ENCODE peak calls at places on chromosomes 12 and 14, in eight cellular contexts. B, N, Z, F, K, D, A and Y are unnamed samples. For H3K9me3, the result is how much of the 10 kb centered on the place peaks cover.

GRCh38 chr12:51884676-51885229 is 3.1 kb upstream of the ANKRD33 start:
- DNase-seq in N (no peak), Z (no peak), A (no peak), D (peak), K (peak), B (no peak), F (peak), Y (no peak)

GRCh38 chr14:65958664-65959562 is 527.3 kb upstream of the CCDC196 start:
- DNase-seq in F (peak), N (peak), A (no peak), D (peak), B (peak), K (no peak), Z (no peak), Y (no peak)

GRCh38 chr14:104821971-104822608 is 21.2 kb downstream of the ZBTB42 start:
- DNase-seq in Z (no peak), N (no peak), A (no peak), B (no peak), D (no peak), F (no peak), K (peak), Y (no peak)

GRCh38 chr14:79337761-79338160 is 873.5 kb downstream of the DIO2 start:
- DNase-seq in N (no peak), D (peak), K (no peak), A (no peak), F (no peak), Z (no peak), B (no peak), Y (no peak)

GRCh38 chr12:115438314-115438713 is 754.3 kb upstream of the TBX3 start:
- DNase-seq in F (no peak), D (no peak), K (no peak), Z (no peak), A (no peak), B (no peak), N (no peak), Y (no peak)

GRCh38 chr14:64879635-64880381 is at the start of gene SPTB:
- DNase-seq in D (peak), A (peak), N (peak), Z (peak), K (peak), B (no peak), F (no peak), Y (no peak)

GRCh38 chr12:29316772-29317171 is 64.2 kb downstream of the ERGIC2 start:
- DNase-seq in N (no peak), A (no peak), D (peak), K (no peak), Z (peak), B (peak), F (peak), Y (peak)

GRCh38 chr14:56528927-56529326 is 50.7 kb upstream of the TMEM260 start:
- DNase-seq in Z (no peak), F (no peak), N (no peak), B (no peak), A (no peak), K (no peak), D (no peak), Y (no peak)

GRCh38 chr12:78229491-78230209 is 399.0 kb downstream of the NAV3 start:
- DNase-seq in F (peak), D (peak), K (peak), A (no peak), B (peak), Z (no peak), N (no peak), Y (no peak)

GRCh38 chr12:92065018-92065499 is 80.6 kb downstream of the BTG1 start:
- DNase-seq in N (no peak), F (peak), A (no peak), K (no peak), B (peak), D (peak), Z (no peak), Y (no peak)

GRCh38 chr12:131116437-131117117 is 162.9 kb downstream of the ADGRD1 start:
- DNase-seq in K (no peak), B (no peak), F (no peak), D (no peak), N (no peak), A (peak), Z (peak), Y (peak)

GRCh38 chr14:37170237-37170636 is 2.2 kb downstream of the SLC25A21 start:
- DNase-seq in D (no peak), Z (no peak), K (no peak), A (no peak), F (no peak), N (no peak), B (no peak), Y (no peak)

GRCh38 chr12:57781241-57781640 is 1.3 kb upstream of the TSFM start:
- DNase-seq in D (no peak), Z (no peak), N (peak), F (no peak), A (no peak), K (no peak), B (no peak), Y (no peak)

GRCh38 chr14:104494483-104494882 is 85.1 kb upstream of the C14orf180 start:
- DNase-seq in A (no peak), B (no peak), N (peak), D (no peak), F (no peak), K (no peak), Z (no peak), Y (no peak)

GRCh38 chr12:45191239-45191638 is 24.7 kb upstream of the ANO6 start:
- DNase-seq in B (peak), F (peak), K (no peak), Z (no peak), D (peak), A (no peak), N (no peak), Y (no peak)

GRCh38 chr14:24938593-24938992 is 111.4 kb downstream of the STXBP6 start:
- DNase-seq in D (peak), A (no peak), Z (no peak), N (no peak), F (peak), K (no peak), B (peak), Y (no peak)

GRCh38 chr12:77940011-77940423 is 109.3 kb downstream of the NAV3 start:
- DNase-seq in N (no peak), K (no peak), Z (no peak), A (no peak), F (peak), B (peak), D (peak), Y (no peak)

GRCh38 chr12:93773122-93773871 is 96.1 kb downstream of the CRADD start:
- DNase-seq in A (no peak), B (peak), F (peak), D (peak), N (peak), Z (no peak), K (no peak), Y (no peak)

GRCh38 chr14:53491256-53491905 is 338.3 kb upstream of the DDHD1 start:
- DNase-seq in Z (no peak), N (no peak), K (no peak), D (peak), B (peak), F (peak), A (no peak), Y (no peak)

GRCh38 chr14:79586401-79586800 is 624.9 kb downstream of the DIO2 start:
- DNase-seq in F (no peak), K (no peak), B (no peak), A (peak), Z (no peak), D (no peak), N (no peak), Y (no peak)

GRCh38 chr14:73829526-73830431 is 21.9 kb upstream of the PTGR2 start:
- DNase-seq in B (peak), F (peak), A (no peak), K (peak), Z (no peak), N (no peak), D (peak), Y (no peak)

GRCh38 chr12:93229494-93230310 is 148.0 kb upstream of the NUDT4 start:
- DNase-seq in A (no peak), D (peak), F (peak), Z (no peak), N (no peak), K (no peak), B (peak), Y (no peak)

GRCh38 chr12:79247494-79247893 is 382.9 kb downstream of the SYT1 start:
- DNase-seq in Z (no peak), D (no peak), K (no peak), A (no peak), F (no peak), B (no peak), N (no peak), Y (no peak)

GRCh38 chr14:38056270-38056669 is 151.4 kb upstream of the SSTR1 start:
- DNase-seq in Z (no peak), K (no peak), N (no peak), D (peak), B (no peak), F (no peak), A (no peak), Y (no peak)

GRCh38 chr14:32711103-32711680 is 227.5 kb upstream of the NPAS3 start:
- DNase-seq in A (no peak), B (peak), D (peak), Z (no peak), K (no peak), N (no peak), F (peak), Y (no peak)

GRCh38 chr14:91369628-91370445 is 47.8 kb downstream of the CCDC88C start:
- DNase-seq in F (no peak), N (no peak), Z (no peak), D (no peak), A (no peak), B (no peak), K (no peak), Y (no peak)

GRCh38 chr14:78697341-78697740 is 527.2 kb downstream of the NRXN3 start:
- DNase-seq in F (peak), B (peak), N (no peak), A (no peak), Z (no peak), D (peak), K (no peak), Y (no peak)

GRCh38 chr14:59355101-59355500 is 110.1 kb downstream of the GPR135 start:
- DNase-seq in K (no peak), N (no peak), A (no peak), B (no peak), D (no peak), F (no peak), Z (no peak), Y (no peak)

GRCh38 chr12:28349196-28349595 is 158.9 kb downstream of the CCDC91 start:
- DNase-seq in Z (no peak), N (no peak), B (no peak), A (no peak), D (peak), F (no peak), K (no peak), Y (no peak)

GRCh38 chr14:35499180-35499579 is 34.8 kb upstream of the INSM2 start:
- DNase-seq in Z (no peak), F (no peak), A (no peak), K (no peak), N (no peak), D (no peak), B (no peak), Y (no peak)

GRCh38 chr12:76032043-76032981 is 736 bp upstream of the PHLDA1 start:
- DNase-seq in K (peak), Z (no peak), D (peak), A (no peak), N (no peak), F (peak), B (peak), Y (peak)

GRCh38 chr12:67364228-67364627 is 95.1 kb downstream of the CAND1 start:
- DNase-seq in A (no peak), F (no peak), D (no peak), B (no peak), K (no peak), N (no peak), Z (no peak), Y (no peak)

GRCh38 chr14:54182419-54183040 is 214.3 kb upstream of the CDKN3 start:
- DNase-seq in D (peak), A (no peak), B (peak), Z (no peak), K (no peak), F (peak), N (no peak), Y (no peak)

GRCh38 chr12:66035289-66035961 is 95.1 kb downstream of the LLPH start:
- DNase-seq in B (peak), Z (no peak), K (no peak), N (no peak), F (peak), A (no peak), D (peak), Y (no peak)

GRCh38 chr14:61280526-61281185 is 482 bp downstream of the TMEM30B start:
- DNase-seq in D (peak), B (peak), K (peak), Z (peak), A (peak), N (peak), F (peak), Y (peak)

DNA sequence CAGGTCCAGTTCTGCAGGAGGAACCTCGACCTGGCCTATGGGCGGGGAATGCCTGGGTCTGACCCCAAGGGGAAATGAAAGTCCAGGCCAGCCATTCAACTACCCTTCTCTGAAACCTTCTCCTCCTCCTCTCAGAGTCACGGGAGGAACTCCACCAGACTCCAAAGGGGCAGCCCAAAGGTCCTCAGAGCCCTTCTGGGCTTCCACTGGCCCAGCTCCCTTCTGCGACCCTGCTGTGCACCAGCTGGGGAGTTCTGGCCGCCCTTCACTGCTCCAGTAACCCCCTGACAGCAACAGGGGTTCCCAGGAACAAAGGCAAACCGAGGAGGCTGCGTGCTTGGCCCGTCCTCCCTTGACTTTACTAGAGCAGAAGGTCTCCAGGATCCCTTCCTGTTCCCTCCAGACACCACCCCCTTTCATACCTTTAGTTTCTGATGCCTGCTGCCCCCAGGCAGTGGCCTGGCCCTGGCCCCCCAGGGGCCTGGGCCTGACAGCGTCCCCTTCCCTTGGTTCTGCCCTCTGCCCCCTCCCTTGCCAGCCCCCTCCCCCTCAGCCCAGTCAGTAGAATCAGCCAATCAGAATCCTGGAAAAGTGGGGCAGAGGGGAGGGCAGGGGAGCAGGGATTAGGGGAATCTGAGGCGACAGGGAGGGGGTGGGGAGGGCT is 850 bp upstream of the ZNF385A start:
- DNase-seq in F (no peak), D (no peak), K (no peak), N (no peak), B (no peak), Z (no peak), A (peak), Y (no peak)
- H3K4me3 ChIP-seq in F (no peak), D (no peak), K (no peak), N (no peak), B (no peak), Z (peak), A (no peak), Y (no peak)

DNA sequence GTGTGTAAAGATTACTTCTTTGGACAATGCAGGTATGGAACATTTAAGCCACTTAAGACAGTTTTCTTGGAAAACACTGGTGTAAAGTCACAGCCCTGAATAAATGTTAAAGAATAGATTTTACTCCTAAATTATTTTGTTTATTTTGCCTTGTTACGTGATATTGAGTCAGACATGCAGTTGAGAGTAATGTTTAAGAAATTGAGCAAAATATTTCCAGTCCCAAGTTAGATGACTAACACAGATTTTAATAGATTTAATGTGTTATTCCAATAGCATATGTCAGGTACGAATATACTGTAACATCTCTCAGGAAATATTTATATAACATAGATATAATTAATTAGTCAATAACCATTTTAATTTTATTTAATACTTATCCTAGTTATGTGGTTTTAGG is 1361.7 kb downstream of the FSCB start:
- DNase-seq in D (no peak), A (no peak), Z (no peak), N (no peak), F (peak), K (no peak), B (no peak), Y (no peak)
- H3K9me3 ChIP-seq in D (under half), A (under half), Z (under half), N (under half), F (under half), K (under half), B (under half), Y (under half)

GRCh38 chr14:93953739-93954515 is 22.4 kb downstream of the ASB2 start:
- DNase-seq in A (peak), Z (no peak), K (no peak), F (no peak), B (no peak), D (no peak), N (no peak), Y (no peak)

GRCh38 chr14:93956082-93956481 is 20.3 kb downstream of the ASB2 start:
- DNase-seq in Z (no peak), D (no peak), F (no peak), A (no peak), N (no peak), B (no peak), K (no peak), Y (no peak)

GRCh38 chr14:93954900-93955891 is 21.2 kb downstream of the ASB2 start:
- DNase-seq in Z (no peak), B (no peak), F (no peak), D (no peak), N (no peak), A (peak), K (peak), Y (no peak)

GRCh38 chr14:93953263-93953662 is 23.1 kb downstream of the ASB2 start:
- DNase-seq in K (peak), A (no peak), N (no peak), Z (no peak), B (no peak), F (no peak), D (no peak), Y (no peak)

DNA sequence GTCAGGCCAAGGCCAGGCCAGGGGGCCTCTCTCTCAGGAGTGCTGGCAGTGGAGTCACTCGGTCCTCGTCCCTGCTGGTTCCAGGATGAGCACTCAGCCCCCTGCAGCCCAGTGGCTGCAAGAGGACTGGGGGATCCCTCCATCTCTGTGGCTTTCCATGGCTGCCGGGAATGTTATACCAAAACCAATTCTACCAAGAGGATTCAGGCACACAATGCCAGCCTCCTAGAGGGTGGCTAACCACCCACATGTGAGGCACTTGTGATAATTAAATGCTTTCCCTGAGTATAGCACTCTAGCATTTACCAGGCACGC is 21.9 kb downstream of the ASB2 start:
- DNase-seq in Z (no peak), B (no peak), A (peak), D (no peak), F (no peak), N (no peak), K (no peak), Y (no peak)
- H3K4me3 ChIP-seq in Z (no peak), B (no peak), A (peak), D (no peak), F (no peak), N (peak), K (peak), Y (no peak)

DNA sequence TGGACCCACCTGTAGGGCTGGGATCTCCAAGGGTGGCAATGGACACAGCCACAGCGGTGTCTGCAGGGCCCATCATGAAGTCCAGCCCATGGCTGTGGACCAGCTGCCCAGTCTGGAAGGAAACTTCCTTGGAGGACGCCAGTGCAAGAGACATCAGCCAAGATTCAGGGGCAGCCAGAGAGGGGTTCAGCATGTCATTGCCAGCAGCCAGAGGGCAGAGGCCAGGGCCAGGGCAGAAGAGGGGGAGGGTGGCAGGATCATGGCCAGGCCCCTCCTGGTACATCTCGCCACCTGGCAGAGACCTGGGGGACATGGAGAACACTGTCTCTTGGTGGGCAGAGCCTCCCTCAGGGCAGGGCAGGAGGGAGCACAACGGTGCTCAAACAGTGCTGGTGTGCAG is 10.2 kb downstream of the ANHX start:
- DNase-seq in B (no peak), A (no peak), Z (no peak), N (no peak), D (no peak), F (no peak), K (no peak), Y (no peak)
- H3K9me3 ChIP-seq in B (under half), A (under half), Z (under half), N (under half), D (under half), F (half or more), K (under half), Y (under half)

GRCh38 chr12:110224379-110225304 is 56.4 kb upstream of the ATP2A2 start:
- DNase-seq in A (no peak), K (no peak), F (peak), N (no peak), Z (no peak), D (peak), B (peak), Y (no peak)
- H3K4me3 ChIP-seq in A (peak), K (peak), F (peak), N (no peak), Z (peak), D (no peak), B (no peak), Y (peak)

GRCh38 chr14:96802963-96803362 is 5.8 kb downstream of the VRK1 start:
- DNase-seq in D (no peak), Z (no peak), B (no peak), A (no peak), F (no peak), K (no peak), N (no peak), Y (no peak)

GRCh38 chr14:96801931-96802330 is 4.7 kb downstream of the VRK1 start:
- DNase-seq in Z (no peak), D (no peak), N (no peak), A (no peak), F (no peak), K (no peak), B (no peak), Y (no peak)

GRCh38 chr14:96805906-96806305 is 8.7 kb downstream of the VRK1 start:
- DNase-seq in K (no peak), D (no peak), F (no peak), A (no peak), N (no peak), B (no peak), Z (no peak), Y (no peak)

GRCh38 chr14:96804821-96805374 is 7.7 kb downstream of the VRK1 start:
- DNase-seq in D (no peak), A (no peak), K (no peak), B (no peak), N (no peak), Z (no peak), F (peak), Y (no peak)

DNA sequence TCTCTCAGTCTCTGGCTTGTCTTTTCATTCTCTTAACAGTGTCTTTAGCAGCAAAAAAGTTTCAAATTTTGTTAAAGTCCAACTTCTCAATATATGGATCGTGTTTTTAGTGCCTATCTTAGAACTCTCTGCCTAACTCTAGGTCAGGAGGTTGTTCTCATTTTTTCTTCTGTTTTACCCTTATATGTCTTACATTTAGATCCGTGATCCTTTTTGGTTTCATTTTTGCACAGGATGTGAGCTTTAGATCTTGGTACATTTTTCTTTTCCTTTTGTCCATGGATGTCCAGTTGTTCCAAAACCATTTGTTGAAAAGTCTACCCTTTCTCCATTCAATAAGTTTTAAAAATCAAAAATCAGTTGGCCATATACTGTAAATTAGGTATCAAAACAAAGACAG is 6.8 kb downstream of the VRK1 start:
- DNase-seq in F (peak), N (no peak), B (no peak), D (peak), A (no peak), K (no peak), Z (no peak), Y (no peak)
- H3K9me3 ChIP-seq in F (under half), N (under half), B (under half), D (under half), A (under half), K (under half), Z (under half), Y (under half)

GRCh38 chr14:92512807-92513203 is 776 bp upstream of the RIN3 start:
- DNase-seq in D (peak), A (no peak), F (no peak), N (no peak), K (no peak), B (no peak), Z (no peak), Y (no peak)
- H3K4me3 ChIP-seq in D (peak), A (peak), F (peak), N (peak), K (peak), B (peak), Z (peak), Y (peak)